ENCODE peak calls at places on chromosomes 2 and 18, in nine cellular contexts. T is iPS DF 19.7, S is DMS153, D is Ammon's horn, P is GM04503, M is left cardiac atrium, K is spleen, F is PC-3, J is HS-5. Y is an unnamed sample.

GRCh38 chr18:49630246-49630699 is 68.4 kb downstream of the LIPG start:
- DNase-seq in K (no peak), S (no peak), T (no peak), M (no peak), F (no peak), D (no peak), P (no peak), J (no peak), Y (no peak)

GRCh38 chr2:109482371-109482841 is 131.4 kb downstream of the SEPTIN10 start:
- DNase-seq in M (peak), K (peak), D (no peak), S (no peak), J (no peak), T (no peak), P (no peak), F (no peak), Y (peak)

GRCh38 chr2:56729212-56729611 is 545.4 kb downstream of the CCDC85A start:
- DNase-seq in P (no peak), K (no peak), F (no peak), D (no peak), T (no peak), M (no peak), J (no peak), S (no peak), Y (no peak)

GRCh38 chr18:36629836-36630235 is 199.0 kb downstream of the TPGS2 start:
- DNase-seq in T (no peak), M (no peak), F (no peak), K (no peak), D (no peak), P (no peak), J (no peak), S (no peak), Y (no peak)

GRCh38 chr18:22210331-22210754 is 41.0 kb downstream of the GATA6 start:
- DNase-seq in K (no peak), S (no peak), F (no peak), M (no peak), D (no peak), T (no peak), P (no peak), J (no peak), Y (no peak)

GRCh38 chr2:46977266-46977665 is 61.7 kb upstream of the MCFD2 start:
- DNase-seq in F (no peak), D (no peak), K (no peak), J (no peak), T (no peak), P (no peak), M (no peak), S (no peak), Y (no peak)

GRCh38 chr18:48024891-48025660 is 94.6 kb upstream of the SMAD2 start:
- DNase-seq in M (no peak), K (peak), F (no peak), T (no peak), P (no peak), S (no peak), D (no peak), J (no peak), Y (no peak)

GRCh38 chr2:107932483-107932882 is 53.8 kb upstream of the SLC5A7 start:
- DNase-seq in T (no peak), S (no peak), D (no peak), J (no peak), M (no peak), K (no peak), P (no peak), F (peak), Y (no peak)

GRCh38 chr2:233051241-233052149 is 8.6 kb upstream of the INPP5D start:
- DNase-seq in P (no peak), S (no peak), F (peak), K (peak), J (no peak), T (peak), M (peak), D (no peak), Y (no peak)

GRCh38 chr2:105793230-105793975 is 48.7 kb downstream of the NCK2 start:
- DNase-seq in P (no peak), J (no peak), T (no peak), F (no peak), M (no peak), S (no peak), D (no peak), K (no peak), Y (no peak)

GRCh38 chr18:52319423-52319822 is 20.6 kb upstream of the DCC start:
- DNase-seq in K (no peak), J (no peak), P (peak), T (no peak), M (no peak), F (no peak), D (no peak), S (no peak), Y (no peak)

GRCh38 chr2:216083464-216084279 is 2.0 kb downstream of the TMEM169 start:
- DNase-seq in F (no peak), M (no peak), S (no peak), T (no peak), J (no peak), P (no peak), K (no peak), D (peak), Y (peak)

GRCh38 chr2:41853427-41854191 is 194.2 kb upstream of the PKDCC start:
- DNase-seq in S (peak), T (no peak), P (no peak), M (peak), D (peak), J (peak), F (peak), K (no peak), Y (no peak)

GRCh38 chr18:77544792-77545191 is 295.1 kb downstream of the GALR1 start:
- DNase-seq in J (no peak), S (no peak), D (no peak), P (no peak), F (no peak), M (no peak), K (no peak), T (no peak), Y (no peak)

GRCh38 chr2:98148968-98149697 is 62.2 kb downstream of the VWA3B start:
- DNase-seq in S (no peak), F (peak), M (no peak), D (peak), T (peak), K (no peak), P (no peak), J (peak), Y (no peak)